ENCODE peak calls at places on chromosomes 12 and 14, in five cellular contexts. D is D341Med, S is AG09309, F is NAMALWA, M is T-helper 9 cell. E is an unnamed sample.

GRCh38 chr12:64407342-64408223 is 3.4 kb downstream of the XPOT start:
- DNase-seq in D (peak), S (no peak), F (no peak), M (no peak), E (no peak)

GRCh38 chr14:81162941-81163340 is 57.8 kb downstream of the GTF2A1 start:
- DNase-seq in D (no peak), S (no peak), F (no peak), M (no peak), E (peak)

GRCh38 chr14:77593501-77593911 is 22.9 kb downstream of the SPTLC2 start:
- DNase-seq in D (no peak), S (no peak), F (peak), M (no peak), E (peak)

GRCh38 chr14:105898482-105899010 is 372.2 kb downstream of the TMEM121 start:
- DNase-seq in D (no peak), S (no peak), F (no peak), M (no peak), E (no peak)

GRCh38 chr12:64720884-64721283 is 38.3 kb downstream of the GNS start:
- DNase-seq in D (no peak), S (no peak), F (no peak), M (no peak), E (no peak)

GRCh38 chr12:130878193-130879185 is 6.6 kb downstream of the RAN start:
- DNase-seq in D (no peak), S (no peak), F (peak), M (no peak), E (no peak)

GRCh38 chr14:79597561-79597960 is 613.7 kb downstream of the DIO2 start:
- DNase-seq in D (no peak), S (no peak), F (no peak), M (no peak), E (no peak)

GRCh38 chr12:7512528-7512927 is 9.0 kb upstream of the CD163 start:
- DNase-seq in D (no peak), S (peak), F (no peak), M (no peak), E (peak)

GRCh38 chr12:94145231-94145979 is 3.0 kb upstream of the PLXNC1 start:
- DNase-seq in D (no peak), S (peak), F (peak), M (no peak), E (peak)

GRCh38 chr12:4648099-4648498 is 752 bp downstream of the AKAP3 start:
- DNase-seq in D (no peak), S (no peak), F (peak), M (no peak), E (peak)

E was measured in MV-4-11.